ENCODE peak calls at places on chromosome 3, in eight cellular contexts. One of them, this sample, is unnamed.

GRCh38 chr3:112555535-112556170 is 6.1 kb downstream of the ATG3 start:
- DNase-seq in cardiac fibroblast: no peak
- DNase-seq in fibroblast of mammary gland: no peak
- DNase-seq in spleen: no peak
- DNase-seq in PC-3: peak
- DNase-seq in adrenal gland: no peak
- DNase-seq in cardiac muscle cell: no peak
- DNase-seq in left ventricle myocardium inferior: no peak
- DNase-seq in this sample: no peak

GRCh38 chr3:183213941-183214612 is 39.0 kb upstream of the B3GNT5 start:
- DNase-seq in cardiac fibroblast: no peak
- DNase-seq in fibroblast of mammary gland: peak
- DNase-seq in spleen: no peak
- DNase-seq in PC-3: no peak
- DNase-seq in adrenal gland: no peak
- DNase-seq in cardiac muscle cell: no peak
- DNase-seq in left ventricle myocardium inferior: no peak
- DNase-seq in this sample: no peak

GRCh38 chr3:97871206-97871605 is 49.4 kb downstream of the CRYBG3 start:
- DNase-seq in cardiac fibroblast: peak
- DNase-seq in fibroblast of mammary gland: peak
- DNase-seq in spleen: no peak
- DNase-seq in PC-3: no peak
- DNase-seq in adrenal gland: no peak
- DNase-seq in cardiac muscle cell: no peak
- DNase-seq in left ventricle myocardium inferior: no peak
- DNase-seq in this sample: no peak

GRCh38 chr3:32217339-32217738 is 21.1 kb upstream of the CMTM8 start:
- DNase-seq in cardiac fibroblast: no peak
- DNase-seq in fibroblast of mammary gland: no peak
- DNase-seq in spleen: no peak
- DNase-seq in PC-3: no peak
- DNase-seq in adrenal gland: no peak
- DNase-seq in cardiac muscle cell: no peak
- DNase-seq in left ventricle myocardium inferior: no peak
- DNase-seq in this sample: no peak

GRCh38 chr3:52052831-52053306 is 3.5 kb downstream of the DUSP7 start:
- DNase-seq in cardiac fibroblast: peak
- DNase-seq in fibroblast of mammary gland: peak
- DNase-seq in spleen: peak
- DNase-seq in PC-3: peak
- DNase-seq in adrenal gland: peak
- DNase-seq in cardiac muscle cell: peak
- DNase-seq in left ventricle myocardium inferior: peak
- DNase-seq in this sample: peak

GRCh38 chr3:5994651-5995050 is 807.1 kb downstream of the EDEM1 start:
- DNase-seq in cardiac fibroblast: no peak
- DNase-seq in fibroblast of mammary gland: no peak
- DNase-seq in spleen: no peak
- DNase-seq in PC-3: no peak
- DNase-seq in adrenal gland: no peak
- DNase-seq in cardiac muscle cell: peak
- DNase-seq in left ventricle myocardium inferior: no peak
- DNase-seq in this sample: no peak

GRCh38 chr3:3665961-3666640 is 133.1 kb upstream of the LRRN1 start:
- DNase-seq in cardiac fibroblast: no peak
- DNase-seq in fibroblast of mammary gland: no peak
- DNase-seq in spleen: peak
- DNase-seq in PC-3: no peak
- DNase-seq in adrenal gland: no peak
- DNase-seq in cardiac muscle cell: no peak
- DNase-seq in left ventricle myocardium inferior: peak
- DNase-seq in this sample: no peak

GRCh38 chr3:107710851-107711250 is 188.1 kb downstream of the BBX start:
- DNase-seq in cardiac fibroblast: peak
- DNase-seq in fibroblast of mammary gland: peak
- DNase-seq in spleen: no peak
- DNase-seq in PC-3: peak
- DNase-seq in adrenal gland: peak
- DNase-seq in cardiac muscle cell: no peak
- DNase-seq in left ventricle myocardium inferior: peak
- DNase-seq in this sample: no peak

GRCh38 chr3:34882764-34883163 is 756.6 kb upstream of the ARPP21 start:
- DNase-seq in cardiac fibroblast: peak
- DNase-seq in fibroblast of mammary gland: no peak
- DNase-seq in spleen: no peak
- DNase-seq in PC-3: no peak
- DNase-seq in adrenal gland: no peak
- DNase-seq in cardiac muscle cell: peak
- DNase-seq in left ventricle myocardium inferior: no peak
- DNase-seq in this sample: no peak

GRCh38 chr3:63934484-63934883 is 22.3 kb upstream of the SCAANT1 start:
- DNase-seq in cardiac fibroblast: no peak
- DNase-seq in fibroblast of mammary gland: no peak
- DNase-seq in spleen: no peak
- DNase-seq in PC-3: no peak
- DNase-seq in adrenal gland: no peak
- DNase-seq in cardiac muscle cell: no peak
- DNase-seq in left ventricle myocardium inferior: no peak
- DNase-seq in this sample: no peak

GRCh38 chr3:82329300-82329699 is 567.9 kb upstream of the GBE1 start:
- DNase-seq in cardiac fibroblast: no peak
- DNase-seq in fibroblast of mammary gland: no peak
- DNase-seq in spleen: no peak
- DNase-seq in PC-3: peak
- DNase-seq in adrenal gland: no peak
- DNase-seq in cardiac muscle cell: peak
- DNase-seq in left ventricle myocardium inferior: no peak
- DNase-seq in this sample: no peak

GRCh38 chr3:30658328-30659052 is 52.1 kb downstream of the TGFBR2 start:
- DNase-seq in cardiac fibroblast: peak
- DNase-seq in fibroblast of mammary gland: peak
- DNase-seq in spleen: no peak
- DNase-seq in PC-3: peak
- DNase-seq in adrenal gland: no peak
- DNase-seq in cardiac muscle cell: no peak
- DNase-seq in left ventricle myocardium inferior: no peak
- DNase-seq in this sample: no peak

GRCh38 chr3:155872904-155873646 is 2.6 kb downstream of the GMPS start:
- DNase-seq in cardiac fibroblast: no peak
- DNase-seq in fibroblast of mammary gland: no peak
- DNase-seq in spleen: no peak
- DNase-seq in PC-3: no peak
- DNase-seq in adrenal gland: no peak
- DNase-seq in cardiac muscle cell: no peak
- DNase-seq in left ventricle myocardium inferior: no peak
- DNase-seq in this sample: no peak

GRCh38 chr3:155871746-155872158 is 1.3 kb downstream of the GMPS start:
- DNase-seq in cardiac fibroblast: no peak
- DNase-seq in fibroblast of mammary gland: no peak
- DNase-seq in spleen: no peak
- DNase-seq in PC-3: no peak
- DNase-seq in adrenal gland: no peak
- DNase-seq in cardiac muscle cell: no peak
- DNase-seq in left ventricle myocardium inferior: no peak
- DNase-seq in this sample: no peak

GRCh38 chr3:155870945-155871745 is 695 bp downstream of the GMPS start:
- DNase-seq in cardiac fibroblast: peak
- DNase-seq in fibroblast of mammary gland: peak
- DNase-seq in spleen: peak
- DNase-seq in PC-3: peak
- DNase-seq in adrenal gland: peak
- DNase-seq in cardiac muscle cell: peak
- DNase-seq in left ventricle myocardium inferior: peak
- DNase-seq in this sample: no peak

GRCh38 chr3:155869664-155870063 is 786 bp upstream of the GMPS start:
- DNase-seq in cardiac fibroblast: no peak
- DNase-seq in fibroblast of mammary gland: no peak
- DNase-seq in spleen: no peak
- DNase-seq in PC-3: no peak
- DNase-seq in adrenal gland: no peak
- DNase-seq in cardiac muscle cell: no peak
- DNase-seq in left ventricle myocardium inferior: no peak
- DNase-seq in this sample: no peak

DNA sequence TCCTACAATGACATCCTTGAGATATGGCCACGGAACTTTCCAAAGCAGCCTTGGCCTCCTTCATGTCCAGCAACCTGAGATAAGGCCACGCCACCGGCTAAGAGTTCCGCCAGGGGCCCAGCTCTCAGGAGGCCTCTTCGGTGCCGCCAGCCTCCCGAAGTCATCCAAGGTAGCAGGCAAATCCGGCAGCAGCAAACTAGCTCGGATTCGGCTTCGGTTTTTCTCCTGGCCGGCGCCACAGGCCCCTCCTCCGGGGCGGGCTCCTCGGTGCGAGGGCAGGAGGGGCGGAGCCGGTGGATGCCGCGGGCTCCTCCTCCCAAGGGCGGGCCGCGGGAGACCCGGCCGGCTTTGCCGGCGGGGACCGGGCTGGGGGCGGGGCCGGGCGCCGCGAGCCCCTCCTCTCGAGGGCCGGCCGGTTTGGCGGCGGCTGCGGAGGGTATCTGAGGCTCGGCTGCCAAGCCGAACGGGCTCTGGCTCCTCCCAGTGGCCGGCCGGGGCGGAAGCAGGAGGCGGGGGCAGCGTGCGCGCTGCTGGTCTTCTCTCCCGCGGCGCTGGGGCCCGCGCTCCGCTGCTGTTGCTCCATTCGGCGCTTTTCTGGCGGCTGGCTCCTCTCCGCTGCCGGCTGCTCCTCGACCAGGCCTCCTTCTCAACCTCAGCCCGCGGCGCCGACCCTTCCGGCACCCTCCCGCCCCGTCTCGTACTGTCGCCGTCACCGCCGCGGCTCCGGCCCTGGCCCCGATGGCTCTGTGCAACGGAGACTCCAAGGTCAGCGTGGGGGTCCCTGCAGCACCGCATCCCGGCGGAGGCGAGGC is at the start of gene GMPS:
- DNase-seq in cardiac fibroblast: peak
- DNase-seq in fibroblast of mammary gland: peak
- DNase-seq in spleen: peak
- DNase-seq in PC-3: peak
- DNase-seq in adrenal gland: peak
- DNase-seq in cardiac muscle cell: peak
- DNase-seq in left ventricle myocardium inferior: peak
- DNase-seq in this sample: peak
- TF ChIP-seq CTCF in cardiac fibroblast: no peak
- TF ChIP-seq CTCF in fibroblast of mammary gland: no peak
- TF ChIP-seq CTCF in spleen: peak
- TF ChIP-seq CTCF in PC-3: peak
- TF ChIP-seq CTCF in adrenal gland: peak
- TF ChIP-seq CTCF in cardiac muscle cell: peak
- TF ChIP-seq CTCF in left ventricle myocardium inferior: peak
- TF ChIP-seq CTCF in this sample: peak

GRCh38 chr3:127556565-127556964 is 34.0 kb downstream of the TPRA1 start:
- DNase-seq in cardiac fibroblast: no peak
- DNase-seq in fibroblast of mammary gland: no peak
- DNase-seq in spleen: no peak
- DNase-seq in PC-3: no peak
- DNase-seq in adrenal gland: no peak
- DNase-seq in cardiac muscle cell: peak
- DNase-seq in left ventricle myocardium inferior: no peak
- DNase-seq in this sample: no peak
- TF ChIP-seq CTCF in cardiac fibroblast: no peak
- TF ChIP-seq CTCF in fibroblast of mammary gland: no peak
- TF ChIP-seq CTCF in spleen: no peak
- TF ChIP-seq CTCF in PC-3: peak
- TF ChIP-seq CTCF in adrenal gland: no peak
- TF ChIP-seq CTCF in cardiac muscle cell: peak
- TF ChIP-seq CTCF in left ventricle myocardium inferior: no peak
- TF ChIP-seq CTCF in this sample: no peak

DNA sequence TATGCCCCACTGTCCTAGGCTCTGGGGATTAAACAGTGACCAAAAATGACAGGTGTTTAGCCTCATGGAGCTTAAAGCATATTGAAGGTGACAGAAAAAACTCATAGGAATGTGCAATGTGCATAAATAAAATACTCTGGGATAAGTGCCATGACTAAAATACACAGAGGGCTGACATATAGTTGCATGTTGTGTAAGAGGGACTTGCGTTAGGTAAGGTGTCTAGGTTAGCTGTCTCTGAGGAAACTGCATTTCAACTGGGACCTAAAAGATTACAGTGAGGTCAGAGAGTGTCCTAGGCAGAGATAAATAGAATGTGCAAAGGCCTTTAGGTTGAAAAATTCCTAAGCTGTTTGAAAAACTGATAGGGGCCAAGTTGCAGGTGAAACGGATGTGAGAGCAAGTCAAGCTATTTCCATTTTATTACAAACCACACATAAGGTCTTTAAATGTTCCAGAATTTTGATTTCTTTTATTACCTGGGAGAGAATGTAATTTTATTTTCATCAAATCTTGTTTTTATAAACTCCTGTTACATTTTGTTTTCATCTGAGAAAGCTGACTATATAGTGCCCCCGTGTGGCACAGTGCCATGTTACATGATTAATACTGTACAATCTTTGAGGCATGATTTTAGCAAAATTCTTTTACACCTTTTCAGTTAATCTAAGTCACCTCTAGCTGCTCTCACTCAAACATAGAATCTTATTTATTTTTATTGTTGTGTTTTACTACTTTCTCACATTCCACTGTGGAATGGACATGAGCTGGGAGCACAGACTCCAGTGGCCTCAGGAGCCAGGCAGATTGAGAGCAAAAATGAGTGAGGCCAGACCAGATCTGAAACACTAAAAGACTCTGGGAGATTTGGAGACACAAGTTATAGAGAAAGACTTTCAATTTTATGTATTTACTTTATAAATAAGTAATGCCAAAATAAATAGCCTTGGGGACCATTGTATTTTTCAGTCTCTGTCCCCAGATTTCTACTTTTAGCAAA is 259.6 kb upstream of the ZNF717 start:
- DNase-seq in cardiac fibroblast: peak
- DNase-seq in fibroblast of mammary gland: peak
- DNase-seq in spleen: no peak
- DNase-seq in PC-3: peak
- DNase-seq in adrenal gland: peak
- DNase-seq in cardiac muscle cell: peak
- DNase-seq in left ventricle myocardium inferior: no peak
- DNase-seq in this sample: no peak
- TF ChIP-seq CTCF in cardiac fibroblast: peak
- TF ChIP-seq CTCF in fibroblast of mammary gland: peak
- TF ChIP-seq CTCF in spleen: no peak
- TF ChIP-seq CTCF in PC-3: peak
- TF ChIP-seq CTCF in adrenal gland: no peak
- TF ChIP-seq CTCF in cardiac muscle cell: peak
- TF ChIP-seq CTCF in left ventricle myocardium inferior: peak
- TF ChIP-seq CTCF in this sample: peak

GRCh38 chr3:172321035-172321434 is 127.2 kb downstream of the GHSR start:
- DNase-seq in cardiac fibroblast: peak
- DNase-seq in fibroblast of mammary gland: peak
- DNase-seq in spleen: no peak
- DNase-seq in PC-3: no peak
- DNase-seq in adrenal gland: no peak
- DNase-seq in cardiac muscle cell: no peak
- DNase-seq in left ventricle myocardium inferior: no peak
- DNase-seq in this sample: no peak
- TF ChIP-seq CTCF in cardiac fibroblast: no peak
- TF ChIP-seq CTCF in fibroblast of mammary gland: no peak
- TF ChIP-seq CTCF in spleen: no peak
- TF ChIP-seq CTCF in PC-3: no peak
- TF ChIP-seq CTCF in adrenal gland: no peak
- TF ChIP-seq CTCF in cardiac muscle cell: no peak
- TF ChIP-seq CTCF in left ventricle myocardium inferior: no peak
- TF ChIP-seq CTCF in this sample: peak

DNA sequence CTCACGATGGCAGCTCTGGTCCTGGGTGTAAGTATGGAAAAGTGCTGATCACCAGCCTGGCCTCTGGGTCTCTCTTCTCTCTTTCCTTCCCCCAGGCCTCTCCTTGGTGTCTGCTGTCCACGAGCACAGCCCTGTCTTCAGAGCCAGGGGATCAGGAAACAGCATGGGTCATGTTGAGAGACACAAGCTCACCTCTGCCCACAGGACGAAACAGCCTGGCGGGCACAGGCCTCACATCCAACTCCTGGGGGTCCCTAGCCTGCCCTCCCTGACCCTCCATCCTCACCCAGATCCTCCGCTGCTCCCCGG is 116.4 kb downstream of the FAM43A start:
- DNase-seq in cardiac fibroblast: no peak
- DNase-seq in fibroblast of mammary gland: no peak
- DNase-seq in spleen: peak
- DNase-seq in PC-3: no peak
- DNase-seq in adrenal gland: no peak
- DNase-seq in cardiac muscle cell: no peak
- DNase-seq in left ventricle myocardium inferior: no peak
- DNase-seq in this sample: no peak
- TF ChIP-seq CTCF in cardiac fibroblast: no peak
- TF ChIP-seq CTCF in fibroblast of mammary gland: no peak
- TF ChIP-seq CTCF in spleen: no peak
- TF ChIP-seq CTCF in PC-3: no peak
- TF ChIP-seq CTCF in adrenal gland: no peak
- TF ChIP-seq CTCF in cardiac muscle cell: no peak
- TF ChIP-seq CTCF in left ventricle myocardium inferior: no peak
- TF ChIP-seq CTCF in this sample: no peak